ENCODE peak calls at places on chromosomes 12 and 14, in eight cellular contexts. Y is HepG2, A is IMR-90, E is MM.1S, F is astrocyte, G is GM23248, B is HCT116, H is neural progenitor cell. S is an unnamed sample.

GRCh38 chr12:109222062-109222461 is 87.0 kb downstream of the FOXN4 start:
- DNase-seq in A (no peak), G (no peak), F (no peak), Y (no peak), E (no peak), H (no peak), B (no peak), S (no peak)

GRCh38 chr12:11885261-11886038 is 185.3 kb upstream of the BCL2L14 start:
- DNase-seq in F (peak; percentile 75), Y (peak; percentile 94), E (no peak), B (no peak), A (peak; percentile 76), H (no peak), G (peak; percentile 54), S (peak; percentile 66)

GRCh38 chr12:5345534-5345933 is 86.4 kb upstream of the NTF3 start:
- DNase-seq in E (no peak), B (no peak), F (no peak), Y (no peak), H (no peak), A (no peak), G (no peak), S (no peak)

GRCh38 chr12:113914806-113915205 is 51.3 kb downstream of the RBM19 start:
- DNase-seq in E (no peak), A (no peak), G (no peak), F (no peak), B (no peak), H (no peak), Y (no peak), S (no peak)

GRCh38 chr14:27338012-27338411 is 740.2 kb upstream of the NOVA1 start:
- DNase-seq in E (no peak), A (no peak), H (no peak), F (no peak), Y (no peak), B (no peak), G (no peak), S (no peak)

GRCh38 chr12:79360936-79361335 is 329.8 kb downstream of the PAWR start:
- DNase-seq in A (no peak), Y (no peak), B (no peak), G (no peak), F (no peak), H (no peak), E (no peak), S (peak; percentile 8)

GRCh38 chr14:101812071-101812470 is 50.6 kb downstream of the PPP2R5C start:
- DNase-seq in F (no peak), B (no peak), A (no peak), E (no peak), G (no peak), Y (no peak), H (no peak), S (no peak)

GRCh38 chr14:23055621-23056256 is 1.6 kb downstream of the CDH24 start:
- DNase-seq in A (peak; percentile 29), E (no peak), G (peak; percentile 53), Y (no peak), H (no peak), F (no peak), B (no peak), S (peak; percentile 93)

GRCh38 chr14:75469606-75470237 is 41.9 kb downstream of the JDP2 start:
- DNase-seq in B (no peak), A (no peak), F (no peak), Y (no peak), G (peak; percentile 50), H (no peak), E (no peak), S (peak; percentile 6)

DNA sequence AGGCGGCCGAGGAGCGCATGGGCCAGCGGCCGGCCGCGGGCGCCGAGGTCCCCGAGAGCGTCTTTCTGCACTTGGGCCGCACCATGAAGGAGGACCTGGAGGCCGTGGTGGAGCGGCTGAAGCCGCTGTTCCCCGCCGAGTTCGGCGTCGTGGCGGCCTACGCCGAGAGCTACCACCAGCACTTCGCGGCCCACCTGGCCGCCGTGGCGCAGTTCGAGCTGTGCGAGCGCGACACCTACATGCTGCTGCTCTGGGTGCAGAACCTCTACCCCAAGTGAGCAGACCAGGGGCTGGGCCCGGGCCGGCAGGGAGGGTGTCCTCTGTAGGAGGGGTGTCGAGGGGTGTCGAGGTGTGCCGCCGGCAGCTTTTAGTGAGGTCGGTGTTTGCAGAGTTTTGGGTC is 4.1 kb downstream of the TNFAIP2 start:
- DNase-seq in H (no peak), Y (no peak), B (no peak), E (no peak), A (no peak), G (no peak), F (no peak), S (peak; percentile 76)
- H3K4me1 ChIP-seq in H (peaks cover 12% of the 10 kb centered on the region), Y (peaks cover 29% of the 10 kb centered on the region), B (peaks cover 26% of the 10 kb centered on the region), E (no peaks in the 10 kb centered on the region), A (peaks cover 19% of the 10 kb centered on the region), G (no peaks in the 10 kb centered on the region), F (peaks cover 34% of the 10 kb centered on the region), S (peaks cover 45% of the 10 kb centered on the region)

DNA sequence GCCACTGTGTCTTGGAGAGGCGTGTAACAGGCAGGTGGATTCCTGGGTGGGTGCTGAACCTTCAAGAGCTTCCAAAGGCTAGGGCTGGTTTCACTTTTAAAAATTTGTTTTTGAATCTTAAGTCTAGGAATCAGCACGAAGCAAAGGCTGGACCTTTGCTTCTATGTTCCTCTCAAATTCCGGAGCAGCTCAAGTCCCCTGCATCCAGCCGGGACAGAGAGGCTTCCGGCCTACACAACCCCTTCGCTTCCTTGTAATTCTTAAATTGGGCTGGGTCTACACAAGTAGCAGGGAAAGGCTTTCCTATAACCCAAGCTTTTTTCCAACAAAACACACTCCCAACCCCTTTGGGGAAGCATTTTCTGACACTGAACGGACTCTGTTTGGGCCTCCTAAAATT is 8.3 kb downstream of the HOXC12 start:
- DNase-seq in G (no peak), A (no peak), Y (no peak), B (no peak), H (no peak), F (no peak), E (no peak), S (no peak)
- H4K20me1 ChIP-seq in G (no peaks in the 10 kb centered on the region), A (no peaks in the 10 kb centered on the region), Y (peaks cover 2% of the 10 kb centered on the region), B (no peaks in the 10 kb centered on the region), H (peaks cover 64% of the 10 kb centered on the region), F (no peaks in the 10 kb centered on the region), E (no peaks in the 10 kb centered on the region), S (no peaks in the 10 kb centered on the region)

GRCh38 chr12:67772276-67773169 is 124.0 kb downstream of the DYRK2 start:
- DNase-seq in F (peak; percentile 75), E (no peak), H (peak; percentile 76), G (peak; percentile 15), Y (no peak), A (peak; percentile 76), B (no peak), S (peak; percentile 59)

GRCh38 chr12:67774983-67775587 is 126.5 kb downstream of the DYRK2 start:
- DNase-seq in E (no peak), Y (no peak), G (no peak), F (no peak), H (no peak), A (peak; percentile 8), B (no peak), S (peak; percentile 58)

DNA sequence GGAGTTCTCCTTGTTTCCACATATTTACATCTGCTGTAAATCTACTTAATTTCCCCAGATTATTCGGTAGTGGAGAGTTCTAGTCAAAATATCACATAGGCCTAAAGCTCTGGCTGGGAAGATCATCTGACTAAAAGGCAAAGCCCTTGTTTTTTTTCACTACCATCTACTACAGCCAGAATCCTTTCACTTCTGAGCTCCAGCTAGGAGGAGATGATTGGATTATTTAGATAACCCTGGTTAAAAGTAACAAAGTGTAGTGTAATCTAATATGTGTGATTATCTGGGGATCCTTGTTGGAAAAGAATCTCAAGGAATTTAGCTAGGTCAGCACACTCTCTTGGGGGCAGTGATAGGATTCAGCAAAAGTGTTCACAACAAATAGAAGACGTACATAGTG is 125.4 kb downstream of the DYRK2 start:
- DNase-seq in F (no peak), B (no peak), H (no peak), Y (no peak), E (no peak), G (no peak), A (peak; percentile 73), S (peak; percentile 49)
- H3K4me1 ChIP-seq in F (peaks cover 32% of the 10 kb centered on the region), B (no peaks in the 10 kb centered on the region), H (peaks cover 20% of the 10 kb centered on the region), Y (no peaks in the 10 kb centered on the region), E (no peaks in the 10 kb centered on the region), G (peaks cover 17% of the 10 kb centered on the region), A (peaks cover 9% of the 10 kb centered on the region), S (peaks cover 18% of the 10 kb centered on the region)

GRCh38 chr14:83247925-83248639 is 1714.4 kb upstream of the SEL1L start:
- DNase-seq in E (no peak), A (no peak), H (no peak), G (no peak), Y (no peak), F (no peak), B (no peak), S (no peak)
- H4K20me1 ChIP-seq in E (no peaks in the 10 kb centered on the region), A (no peaks in the 10 kb centered on the region), H (no peaks in the 10 kb centered on the region), G (no peaks in the 10 kb centered on the region), Y (no peaks in the 10 kb centered on the region), F (no peaks in the 10 kb centered on the region), B (no peaks in the 10 kb centered on the region), S (no peaks in the 10 kb centered on the region)

GRCh38 chr12:110538869-110539622 is 36.9 kb downstream of the RAD9B start:
- DNase-seq in H (no peak), G (no peak), A (no peak), E (no peak), Y (no peak), F (no peak), B (no peak), S (peak; percentile 25)
- H3K4me1 ChIP-seq in H (peaks cover 7% of the 10 kb centered on the region), G (no peaks in the 10 kb centered on the region), A (peaks cover 11% of the 10 kb centered on the region), E (peaks cover 3% of the 10 kb centered on the region), Y (peaks cover 4% of the 10 kb centered on the region), F (peaks cover 9% of the 10 kb centered on the region), B (no peaks in the 10 kb centered on the region), S (peaks cover 5% of the 10 kb centered on the region)

S was measured in osteoblast.